ENCODE peak calls at places on chromosomes 5 and 9, in five cellular contexts. F is activated CD4-positive, alpha-beta T cell treated with anti-CD3 and anti-CD28 coated beads for 24 hours; R is cerebellum; Q is lower lobe of right lung; P is WTC11. D is an unnamed sample.

GRCh38 chr5:99621772-99622681 is 693.2 kb upstream of the CHD1 start:
- DNase-seq in F (no peak), R (no peak), P (no peak), Q (no peak), D (no peak)

GRCh38 chr5:73088026-73088425 is 32.3 kb upstream of the TMEM171 start:
- DNase-seq in F (no peak), R (no peak), P (no peak), Q (no peak), D (no peak)

GRCh38 chr5:143613329-143613728 is 198.6 kb upstream of the HMHB1 start:
- DNase-seq in F (no peak), R (no peak), P (no peak), Q (no peak), D (no peak)

GRCh38 chr5:41270423-41271251 is 57.3 kb upstream of the C6 start:
- DNase-seq in Q (no peak), R (peak), P (peak), F (no peak), D (no peak)

GRCh38 chr5:145941677-145942130 is 5.3 kb downstream of the SH3RF2 start:
- DNase-seq in R (no peak), Q (no peak), P (no peak), F (no peak), D (no peak)

GRCh38 chr5:170266570-170267379 is 30.8 kb downstream of the LCP2 start:
- DNase-seq in P (no peak), Q (no peak), R (no peak), F (no peak), D (no peak)

GRCh38 chr9:89616411-89616810 is 11.6 kb downstream of the GADD45G start:
- DNase-seq in P (no peak), R (no peak), F (no peak), Q (no peak), D (no peak)

GRCh38 chr5:58077966-58078365 is 381.9 kb downstream of the PLK2 start:
- DNase-seq in P (no peak), Q (no peak), R (no peak), F (no peak), D (no peak)

GRCh38 chr9:136848393-136849037 is 694 bp upstream of the PHPT1 start:
- DNase-seq in F (no peak), Q (no peak), P (peak), R (peak), D (peak)

GRCh38 chr9:14415947-14416346 is 102.0 kb upstream of the NFIB start:
- DNase-seq in P (no peak), R (no peak), F (no peak), Q (no peak), D (no peak)

GRCh38 chr5:120538644-120539043 is 74.5 kb downstream of the PRR16 start:
- DNase-seq in R (no peak), P (no peak), F (no peak), Q (no peak), D (no peak)

GRCh38 chr9:95110956-95111525 is 206.5 kb downstream of the FANCC start:
- DNase-seq in P (no peak), F (no peak), R (no peak), Q (peak), D (no peak)

D was measured in mesothelial cell of epicardium.